ENCODE peak calls at places on chromosomes 2 and 18, in five cellular contexts. S is right lobe of liver; E is right cardiac atrium; P is Peyer's patch; I is CD8-positive, alpha-beta T cell. K is an unnamed sample.

GRCh38 chr2:231966886-231967285 is 5.4 kb downstream of the DIS3L2 start:
- DNase-seq in S (no peak), I (no peak), P (no peak), E (no peak), K (no peak)

GRCh38 chr2:44433841-44434240 is 72.1 kb downstream of the CAMKMT start:
- DNase-seq in E (no peak), P (no peak), I (no peak), S (no peak), K (no peak)

GRCh38 chr18:48923746-48924580 is 26.8 kb downstream of the SMAD7 start:
- DNase-seq in I (no peak), E (peak; percentile 56), P (peak; percentile 65), S (no peak), K (no peak)

GRCh38 chr2:129914538-129915302 is 64.7 kb upstream of the RAB6C start:
- DNase-seq in I (no peak), E (no peak), P (no peak), S (peak; percentile 56), K (peak; percentile 53)

GRCh38 chr2:222637072-222637471 is 18.8 kb downstream of the FARSB start:
- DNase-seq in P (peak; percentile 65), E (no peak), I (no peak), S (no peak), K (no peak)

GRCh38 chr2:201969938-201970785 is 63.5 kb upstream of the FZD7 start:
- DNase-seq in P (no peak), S (no peak), I (no peak), E (no peak), K (no peak)

GRCh38 chr2:215434447-215435260 is 1.2 kb downstream of the FN1 start:
- DNase-seq in S (no peak), I (no peak), P (no peak), E (no peak), K (no peak)

GRCh38 chr18:61724532-61724931 is 168.3 kb downstream of the RNF152 start:
- DNase-seq in E (no peak), P (no peak), S (no peak), I (no peak), K (no peak)

GRCh38 chr2:11748861-11749645 is 2.6 kb downstream of the LPIN1 start:
- DNase-seq in P (no peak), I (no peak), S (no peak), E (no peak), K (no peak)

DNA sequence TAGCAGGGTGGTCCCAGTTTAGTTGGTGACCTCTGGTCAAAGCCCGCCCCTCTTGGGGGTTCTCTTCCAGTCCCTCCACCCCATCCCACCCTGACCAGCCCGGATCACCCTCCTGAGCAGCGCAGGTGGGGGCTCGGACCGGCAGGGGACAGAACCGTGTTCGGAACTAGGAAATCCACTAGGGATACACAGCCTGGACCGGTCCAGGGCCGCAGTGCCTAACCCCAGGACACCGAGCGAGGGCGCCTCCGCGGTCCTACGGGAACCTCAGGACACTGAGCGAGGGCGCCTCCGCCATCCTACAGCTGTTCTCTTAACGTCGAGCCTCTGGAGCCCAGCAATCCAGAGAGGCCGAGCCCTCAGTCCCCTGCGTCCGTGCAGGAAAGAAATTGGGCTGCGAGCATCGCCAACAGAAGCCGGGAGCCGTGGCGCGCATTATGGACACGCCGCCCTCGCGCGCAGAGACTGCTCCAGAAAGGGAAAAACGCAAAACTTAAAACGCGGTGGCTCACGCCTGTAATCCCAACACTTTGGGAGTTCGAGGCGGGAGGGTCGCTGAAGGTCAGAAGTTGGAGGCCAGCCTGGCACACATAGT is 8.5 kb downstream of the RAX start:
- DNase-seq in I (no peak), E (no peak), P (no peak), S (no peak), K (peak; percentile 65)
- H3K4me3 ChIP-seq in I (no peak overlapping the region), E (no peak overlapping the region), P (no peak overlapping the region), S (no peak overlapping the region), K (no peak overlapping the region)

GRCh38 chr2:68907232-68907922 is 36.2 kb upstream of the BMP10 start:
- DNase-seq in I (no peak), E (no peak), P (no peak), S (no peak), K (no peak)

GRCh38 chr2:68907923-68908253 is 36.7 kb upstream of the BMP10 start:
- DNase-seq in I (no peak), E (no peak), P (no peak), S (no peak), K (no peak)

GRCh38 chr2:68908392-68908970 is 37.3 kb upstream of the BMP10 start:
- DNase-seq in P (peak; percentile 95), S (peak; percentile 67), E (peak; percentile 92), I (peak; percentile 74), K (no peak)

GRCh38 chr2:68901561-68901960 is 30.4 kb upstream of the BMP10 start:
- DNase-seq in P (no peak), I (no peak), E (no peak), S (no peak), K (no peak)

GRCh38 chr2:68905116-68905515 is 33.9 kb upstream of the BMP10 start:
- DNase-seq in S (no peak), P (no peak), E (no peak), I (no peak), K (no peak)
- H3K27ac ChIP-seq in S (no peak overlapping the region), P (no peak overlapping the region), E (no peak overlapping the region), I (no peak overlapping the region), K (no peak overlapping the region)

DNA sequence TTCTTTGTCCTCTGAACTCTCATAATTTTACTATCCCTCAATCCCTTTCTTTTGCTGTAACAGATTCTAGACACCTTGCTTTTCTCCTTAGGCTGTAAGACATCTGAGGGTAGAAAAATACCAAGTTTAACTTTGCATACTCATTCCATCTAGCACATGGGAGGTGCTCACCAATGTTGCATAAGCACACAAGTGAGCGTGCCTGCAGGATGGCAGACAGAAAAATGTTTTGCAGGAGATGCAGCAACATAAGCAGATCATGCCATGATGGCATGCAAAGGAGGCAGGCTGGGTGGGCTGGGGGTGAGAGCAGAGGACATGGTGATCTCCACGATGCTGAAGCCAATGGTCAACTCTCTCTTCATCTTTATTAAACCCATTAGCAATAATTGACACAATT is 24.1 kb downstream of the CYRIA start:
- DNase-seq in P (no peak), E (no peak), I (no peak), S (no peak), K (no peak)
- H3K4me1 ChIP-seq in P (no peaks in the 10 kb centered on the region), E (peaks cover 2% of the 10 kb centered on the region), I (peaks cover 6% of the 10 kb centered on the region), S (no peaks in the 10 kb centered on the region), K (peaks cover 11% of the 10 kb centered on the region)

GRCh38 chr18:46754188-46754587 is 2.7 kb downstream of the ST8SIA5 start:
- DNase-seq in I (no peak), P (no peak), S (no peak), E (no peak), K (no peak)

GRCh38 chr18:46754661-46755292 is 2.1 kb downstream of the ST8SIA5 start:
- DNase-seq in E (no peak), S (no peak), I (no peak), P (no peak), K (peak; percentile 35)

GRCh38 chr18:46755315-46756171 is 1.3 kb downstream of the ST8SIA5 start:
- DNase-seq in E (no peak), P (no peak), S (no peak), I (no peak), K (no peak)

GRCh38 chr18:46756172-46756558 is 688 bp downstream of the ST8SIA5 start:
- DNase-seq in E (no peak), I (no peak), S (no peak), P (no peak), K (no peak)

DNA sequence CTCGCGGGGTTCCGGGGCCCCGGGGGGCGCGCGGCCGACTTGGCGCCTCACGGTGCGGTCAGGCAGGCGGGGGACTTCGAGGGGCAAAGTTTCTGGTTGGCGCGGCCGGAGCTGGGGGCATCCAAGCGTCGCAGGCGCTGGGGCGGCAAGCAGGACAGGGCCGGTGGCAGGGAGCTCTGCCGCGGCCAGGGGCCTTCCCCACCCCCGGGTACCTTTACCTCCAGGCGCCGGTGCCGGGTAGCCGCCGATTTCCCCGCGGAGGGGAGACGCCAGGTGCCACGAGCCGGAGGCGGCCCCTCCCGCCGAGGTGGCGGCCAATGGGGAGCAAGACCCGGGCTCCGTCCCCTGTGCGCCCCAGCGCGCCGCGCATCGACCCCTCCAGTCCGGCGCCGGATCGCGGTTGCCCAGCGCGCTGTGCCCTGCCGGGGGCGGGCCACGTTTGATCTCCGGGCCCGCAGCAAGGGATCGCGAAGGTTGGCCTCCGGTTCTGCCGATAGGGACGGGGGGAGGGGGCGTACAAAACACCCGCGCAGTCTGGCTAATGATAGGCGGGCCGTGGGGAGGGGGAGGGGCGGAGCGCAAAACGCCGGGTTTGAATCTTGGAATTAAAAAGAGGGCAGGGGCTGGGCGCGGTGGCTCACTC is at the start of gene ST8SIA5:
- DNase-seq in P (no peak), E (peak; percentile 63), I (no peak), S (no peak), K (no peak)
- H3K4me3 ChIP-seq in P (no peak within 1 kb of the TSS), E (peak within 1 kb of the TSS; percentile 34), I (no peak within 1 kb of the TSS), S (no peak within 1 kb of the TSS), K (peak within 1 kb of the TSS; percentile 35)

GRCh38 chr18:50388988-50389387 is 14.1 kb downstream of the SKA1 start:
- DNase-seq in E (no peak), S (no peak), I (no peak), P (no peak), K (no peak)
- H3K27ac ChIP-seq in E (no peak overlapping the region), S (no peak overlapping the region), I (no peak overlapping the region), P (no peak overlapping the region), K (no peak overlapping the region)

GRCh38 chr2:53985646-53986045 is 14.9 kb upstream of the PSME4 start:
- DNase-seq in P (no peak), S (no peak), I (no peak), E (no peak), K (no peak)
- H3K4me1 ChIP-seq in P (no peaks in the 10 kb centered on the region), S (no peaks in the 10 kb centered on the region), I (peaks cover 5% of the 10 kb centered on the region), E (peaks cover 7% of the 10 kb centered on the region), K (peaks cover 10% of the 10 kb centered on the region)